ENCODE peak calls at places on chromosomes 7 and 10, in seven cellular contexts. M is NB4; X is WTC11; S is foreskin fibroblast; Q is CD8-positive, alpha-beta T cell; C is H1; H is cardiac fibroblast. F is an unnamed sample.

GRCh38 chr7:159103382-159104187 is 41.1 kb downstream of the VIPR2 start:
- DNase-seq in Q (no peak), M (no peak), C (no peak), S (no peak), H (no peak), X (peak; percentile 3), F (no peak)

GRCh38 chr7:102050864-102051460 is 233.5 kb downstream of the CUX1 start:
- DNase-seq in X (no peak), M (no peak), C (no peak), H (no peak), Q (no peak), S (no peak), F (no peak)

GRCh38 chr10:70508912-70509366 is 30.4 kb downstream of the PALD1 start:
- DNase-seq in S (no peak), Q (no peak), C (no peak), X (peak; percentile 26), M (no peak), H (peak; percentile 40), F (no peak)

GRCh38 chr10:93458821-93459257 is 23.3 kb downstream of the MYOF start:
- DNase-seq in H (peak; percentile 100), C (no peak), S (peak; percentile 99), Q (no peak), M (peak; percentile 62), X (no peak), F (no peak)

GRCh38 chr10:58457761-58458616 is 54.7 kb upstream of the BICC1 start:
- DNase-seq in Q (no peak), X (no peak), C (no peak), M (no peak), S (peak; percentile 87), H (peak; percentile 82), F (no peak)

GRCh38 chr10:130354976-130355795 is 219.0 kb downstream of the GLRX3 start:
- DNase-seq in X (no peak), M (no peak), Q (no peak), H (no peak), S (no peak), C (no peak), F (no peak)

GRCh38 chr10:102642553-102643345 is 1.5 kb upstream of the TRIM8 start:
- DNase-seq in M (peak; percentile 70), H (peak; percentile 71), Q (no peak), X (peak; percentile 52), S (peak; percentile 72), C (no peak), F (no peak)

GRCh38 chr7:5714657-5715337 is 66.7 kb downstream of the RNF216 start:
- DNase-seq in X (no peak), C (no peak), M (no peak), Q (no peak), S (no peak), H (no peak), F (no peak)

GRCh38 chr10:75293456-75293840 is 57.7 kb upstream of the COMTD1 start:
- DNase-seq in H (no peak), X (no peak), S (no peak), Q (no peak), M (no peak), C (no peak), F (no peak)

GRCh38 chr7:157555921-157556320 is 219.1 kb downstream of the DNAJB6 start:
- DNase-seq in S (no peak), X (peak; percentile 2), H (no peak), Q (no peak), C (no peak), M (no peak), F (no peak)

GRCh38 chr7:22751341-22751740 is 24.3 kb downstream of the IL6 start:
- DNase-seq in S (no peak), H (no peak), Q (no peak), C (no peak), X (no peak), M (no peak), F (no peak)

GRCh38 chr10:132641966-132642731 is 104.6 kb downstream of the INPP5A start:
- DNase-seq in S (no peak), C (no peak), Q (no peak), M (no peak), X (no peak), H (no peak), F (no peak)

GRCh38 chr7:108413782-108414492 is 42.3 kb downstream of the NRCAM start:
- DNase-seq in M (peak; percentile 53), Q (no peak), H (peak; percentile 71), X (peak; percentile 30), S (peak; percentile 61), C (no peak), F (no peak)

GRCh38 chr10:116418394-116418793 is 9.3 kb upstream of the PNLIPRP3 start:
- DNase-seq in H (no peak), C (no peak), Q (no peak), X (no peak), S (no peak), M (no peak), F (no peak)

GRCh38 chr7:129115676-129116075 is 28.8 kb upstream of the TSPAN33 start:
- DNase-seq in H (no peak), M (no peak), C (no peak), X (no peak), Q (no peak), S (no peak), F (no peak)